ENCODE peak calls at places on chromosomes 11 and 22, in eight cellular contexts. V is HCT116, Q is uterus, I is psoas muscle, F is cardiac muscle cell, E is lung, J is fibroblast of lung, L is DND-41. C is an unnamed sample.

GRCh38 chr22:47589271-47590250 is 827.1 kb downstream of the TBC1D22A start:
- DNase-seq in I (no peak), Q (no peak), F (no peak), L (no peak), J (no peak), E (no peak), V (no peak), C (no peak)

GRCh38 chr11:85826096-85826855 is 15.3 kb upstream of the SYTL2 start:
- DNase-seq in I (peak; percentile 19), V (no peak), L (no peak), E (no peak), J (peak; percentile 44), Q (peak; percentile 57), F (peak; percentile 35), C (no peak)

GRCh38 chr22:36334838-36335603 is 52.7 kb downstream of the MYH9 start:
- DNase-seq in J (peak; percentile 64), Q (no peak), I (no peak), E (no peak), F (peak; percentile 67), V (no peak), L (no peak), C (peak; percentile 54)

GRCh38 chr22:38467438-38467903 is 425 bp upstream of the KDELR3 start:
- DNase-seq in L (no peak), I (peak; percentile 27), E (no peak), J (no peak), Q (peak; percentile 33), F (no peak), V (no peak), C (no peak)

GRCh38 chr11:27902981-27903624 is 202.8 kb upstream of the BDNF start:
- DNase-seq in L (no peak), I (no peak), V (no peak), Q (no peak), F (peak; percentile 27), E (no peak), J (peak; percentile 11), C (no peak)

GRCh38 chr11:125452125-125452470 is 44.0 kb downstream of the FEZ1 start:
- DNase-seq in I (no peak), E (no peak), Q (no peak), J (no peak), L (no peak), F (no peak), V (no peak), C (no peak)

GRCh38 chr11:75351541-75352416 is at the start of gene ARRB1:
- DNase-seq in F (peak; percentile 70), E (no peak), J (peak; percentile 61), L (peak; percentile 72), I (peak; percentile 73), Q (peak; percentile 52), V (no peak), C (peak; percentile 49)

GRCh38 chr11:85718991-85719807 is 33.2 kb upstream of the CCDC89 start:
- DNase-seq in Q (no peak), E (peak; percentile 29), F (peak; percentile 92), J (peak; percentile 97), L (no peak), I (peak; percentile 51), V (peak; percentile 82), C (no peak)

GRCh38 chr11:134560066-134560465 is 148.0 kb upstream of the B3GAT1 start:
- DNase-seq in V (no peak), F (no peak), Q (no peak), L (peak; percentile 85), I (no peak), E (peak; percentile 25), J (no peak), C (no peak)

GRCh38 chr22:22248878-22249277 is 4.3 kb downstream of the VPREB1 start:
- DNase-seq in F (no peak), J (no peak), I (no peak), L (peak; percentile 91), Q (no peak), V (no peak), E (no peak), C (no peak)

GRCh38 chr22:48167238-48167637 is 1404.8 kb downstream of the TBC1D22A start:
- DNase-seq in J (no peak), I (no peak), Q (no peak), L (peak; percentile 63), E (no peak), V (no peak), F (no peak), C (no peak)

GRCh38 chr11:67269401-67270255 is 3.4 kb downstream of the GRK2 start:
- DNase-seq in J (no peak), L (no peak), F (no peak), V (no peak), Q (peak; percentile 21), E (no peak), I (no peak), C (no peak)

GRCh38 chr11:64055077-64055476 is 19.3 kb downstream of the FLRT1 start:
- DNase-seq in J (no peak), F (no peak), Q (no peak), E (no peak), V (no peak), L (no peak), I (no peak), C (no peak)

GRCh38 chr11:7098235-7098832 is 9.5 kb downstream of the RBMXL2 start:
- DNase-seq in F (peak; percentile 69), L (peak; percentile 7), E (no peak), I (no peak), V (peak; percentile 50), J (peak; percentile 64), Q (no peak), C (peak; percentile 61)

GRCh38 chr22:41917375-41917905 is 2.6 kb upstream of the SHISA8 start:
- DNase-seq in J (no peak), F (no peak), E (no peak), V (no peak), Q (no peak), L (no peak), I (no peak), C (no peak)

GRCh38 chr22:37870273-37870672 is 21.1 kb downstream of the EIF3L start:
- DNase-seq in V (no peak), E (no peak), I (no peak), F (no peak), Q (no peak), L (no peak), J (no peak), C (no peak)

GRCh38 chr11:61028135-61028729 is 56.8 kb downstream of the CD6 start:
- DNase-seq in E (no peak), J (no peak), V (no peak), I (no peak), Q (no peak), F (no peak), L (peak; percentile 43), C (peak; percentile 24)

GRCh38 chr11:128908391-128909246 is 17.5 kb downstream of the KCNJ5 start:
- DNase-seq in E (peak; percentile 57), Q (peak; percentile 36), I (peak; percentile 73), L (no peak), V (peak; percentile 45), F (peak; percentile 73), J (peak; percentile 85), C (no peak)

GRCh38 chr11:19536131-19536530 is 176.5 kb upstream of the NAV2 start:
- DNase-seq in L (no peak), Q (no peak), J (no peak), I (no peak), V (no peak), E (no peak), F (no peak), C (no peak)

GRCh38 chr11:10693509-10694071 is at the start of gene IRAG1:
- DNase-seq in V (no peak), E (no peak), F (peak; percentile 82), L (no peak), I (peak; percentile 40), Q (peak; percentile 78), J (peak; percentile 70), C (no peak)

GRCh38 chr22:19396561-19396933 is 35.0 kb downstream of the HIRA start:
- DNase-seq in L (no peak), E (no peak), V (no peak), F (no peak), J (no peak), Q (no peak), I (no peak), C (no peak)

GRCh38 chr11:131137046-131137445 is 220.8 kb upstream of the SNX19 start:
- DNase-seq in I (no peak), J (peak; percentile 39), F (no peak), Q (no peak), E (no peak), L (no peak), V (no peak), C (no peak)

GRCh38 chr22:20658433-20659222 is 115.3 kb upstream of the SERPIND1 start:
- DNase-seq in F (no peak), Q (no peak), E (no peak), V (no peak), I (no peak), L (no peak), J (no peak), C (no peak)

GRCh38 chr22:45072322-45072903 is 62.6 kb upstream of the PHF21B start:
- DNase-seq in J (peak; percentile 48), I (no peak), L (no peak), F (peak; percentile 51), Q (no peak), E (no peak), V (peak; percentile 77), C (no peak)

GRCh38 chr11:74818283-74818946 is 69.8 kb downstream of the RNF169 start:
- DNase-seq in V (no peak), E (no peak), J (no peak), Q (no peak), F (no peak), I (no peak), L (no peak), C (no peak)

GRCh38 chr11:104583857-104584256 is 314.4 kb downstream of the CASP12 start:
- DNase-seq in F (no peak), I (no peak), E (no peak), L (no peak), V (no peak), J (no peak), Q (no peak), C (no peak)

GRCh38 chr11:106280041-106280440 is 202.6 kb downstream of the AASDHPPT start:
- DNase-seq in I (no peak), V (no peak), E (no peak), Q (no peak), L (no peak), F (no peak), J (no peak), C (no peak)
- H3K27me3 ChIP-seq in I (no peaks in the 10 kb centered on the region), V (no peaks in the 10 kb centered on the region), E (no peaks in the 10 kb centered on the region), Q (no peaks in the 10 kb centered on the region), L (no peaks in the 10 kb centered on the region), F (no peaks in the 10 kb centered on the region), J (no peaks in the 10 kb centered on the region), C (no peaks in the 10 kb centered on the region)

GRCh38 chr11:93704237-93704636 is 37.1 kb downstream of the TAF1D start:
- DNase-seq in Q (no peak), F (no peak), I (no peak), L (peak; percentile 15), V (no peak), J (no peak), E (no peak), C (no peak)

GRCh38 chr11:93700830-93701229 is 39.3 kb downstream of the CEP295 start:
- DNase-seq in E (no peak), V (no peak), F (peak; percentile 52), I (no peak), Q (no peak), L (no peak), J (peak; percentile 2), C (no peak)
- H3K36me3 ChIP-seq in E (peaks cover 30% of the 10 kb centered on the region), V (peaks cover 56% of the 10 kb centered on the region), F (peaks cover 69% of the 10 kb centered on the region), I (peaks cover 81% of the 10 kb centered on the region), Q (no peaks in the 10 kb centered on the region), L (peaks cover 98% of the 10 kb centered on the region), J (peaks cover 6% of the 10 kb centered on the region), C (peaks cover 55% of the 10 kb centered on the region)

GRCh38 chr11:107478922-107479321 is 21.3 kb upstream of the CWF19L2 start:
- DNase-seq in V (no peak), J (no peak), F (no peak), E (no peak), I (no peak), Q (no peak), L (no peak), C (no peak)
- H3K27me3 ChIP-seq in V (peaks cover 8% of the 10 kb centered on the region), J (no peaks in the 10 kb centered on the region), F (no peaks in the 10 kb centered on the region), E (no peaks in the 10 kb centered on the region), I (peaks cover 3% of the 10 kb centered on the region), Q (no peaks in the 10 kb centered on the region), L (no peaks in the 10 kb centered on the region), C (peaks cover 11% of the 10 kb centered on the region)

GRCh38 chr11:424232-424631 is 9.4 kb upstream of the SIGIRR start:
- DNase-seq in F (no peak), E (no peak), I (no peak), Q (no peak), L (no peak), V (no peak), J (no peak), C (no peak)
- H3K36me3 ChIP-seq in F (no peaks in the 10 kb centered on the region), E (no peaks in the 10 kb centered on the region), I (no peaks in the 10 kb centered on the region), Q (no peaks in the 10 kb centered on the region), L (no peaks in the 10 kb centered on the region), V (no peaks in the 10 kb centered on the region), J (no peaks in the 10 kb centered on the region), C (peaks cover 3% of the 10 kb centered on the region)